ENCODE peak calls at places on chromosome 11, in four cellular contexts. F is upper lobe of left lung; J is left ventricle myocardium inferior; X is activated naive CD4-positive, alpha-beta T cell. Y is an unnamed sample.

GRCh38 chr11:16001899-16002426 is 354.4 kb downstream of the SOX6 start:
- DNase-seq in F (peak), J (no peak), X (no peak), Y (no peak)

GRCh38 chr11:67013511-67014045 is 9.4 kb upstream of the SYT12 start:
- DNase-seq in F (no peak), J (no peak), X (no peak), Y (no peak)

GRCh38 chr11:128874406-128874805 is 7.3 kb upstream of the KCNJ1 start:
- DNase-seq in F (no peak), J (no peak), X (no peak), Y (no peak)

GRCh38 chr11:119896387-119897045 is 167.5 kb upstream of the NECTIN1 start:
- DNase-seq in F (no peak), J (no peak), X (no peak), Y (no peak)

GRCh38 chr11:66157182-66157864 is 87.3 kb downstream of the PACS1 start:
- DNase-seq in F (no peak), J (no peak), X (no peak), Y (no peak)

GRCh38 chr11:128716661-128717210 is 22.9 kb downstream of the FLI1 start:
- DNase-seq in F (peak), J (no peak), X (no peak), Y (no peak)

GRCh38 chr11:4184163-4184916 is 89.7 kb downstream of the RRM1 start:
- DNase-seq in F (no peak), J (peak), X (no peak), Y (no peak)

GRCh38 chr11:112321521-112322172 is 61.0 kb upstream of the PLET1 start:
- DNase-seq in F (peak), J (peak), X (no peak), Y (no peak)

GRCh38 chr11:93577291-93577690 is 34.1 kb upstream of the SMCO4 start:
- DNase-seq in F (no peak), J (no peak), X (no peak), Y (no peak)

GRCh38 chr11:83583953-83584352 is 297.8 kb upstream of the CCDC90B start:
- DNase-seq in F (no peak), J (no peak), X (no peak), Y (no peak)

GRCh38 chr11:35420371-35420770 is 1.0 kb upstream of the SLC1A2 start:
- DNase-seq in F (no peak), J (no peak), X (no peak), Y (no peak)

GRCh38 chr11:119316729-119317591 is at the start of gene MCAM:
- DNase-seq in F (no peak), J (peak), X (no peak), Y (peak)

GRCh38 chr11:74446445-74446844 is 20.9 kb downstream of the KCNE3 start:
- DNase-seq in F (no peak), J (no peak), X (no peak), Y (no peak)

GRCh38 chr11:12803086-12803826 is 129.0 kb downstream of the TEAD1 start:
- DNase-seq in F (no peak), J (no peak), X (no peak), Y (no peak)

GRCh38 chr11:121032546-121032945 is 8.6 kb downstream of the TBCEL start:
- DNase-seq in F (peak), J (no peak), X (no peak), Y (no peak)

GRCh38 chr11:56968524-56968923 is 20.2 kb upstream of the OR5AK2 start:
- DNase-seq in F (no peak), J (no peak), X (no peak), Y (no peak)

GRCh38 chr11:35146074-35146521 is 7.1 kb downstream of the CD44 start:
- DNase-seq in F (peak), J (no peak), X (peak), Y (no peak)

GRCh38 chr11:110376711-110377324 is 52.9 kb upstream of the FDX1 start:
- DNase-seq in F (peak), J (peak), X (no peak), Y (peak)

Y was measured in globus pallidus.